ENCODE peak calls at places on chromosomes 3 and 15, in seven cellular contexts. W is CD4-positive, alpha-beta T cell; J is Panc1; R is fibroblast of lung; Z is AG10803; A is RWPE1; D is suprapubic skin. I is an unnamed sample.

GRCh38 chr3:171950373-171950772 is 89.0 kb upstream of the FNDC3B start:
- DNase-seq in A (peak), D (no peak), R (peak), Z (peak), J (no peak), W (no peak), I (no peak)

GRCh38 chr3:140532793-140533330 is 145.0 kb upstream of the TRIM42 start:
- DNase-seq in R (no peak), J (no peak), D (no peak), A (no peak), W (no peak), Z (no peak), I (no peak)

GRCh38 chr3:136659253-136659652 is 92.9 kb downstream of the STAG1 start:
- DNase-seq in R (peak), A (no peak), Z (peak), W (no peak), J (no peak), D (no peak), I (no peak)

GRCh38 chr15:28929200-28929599 is 43.4 kb downstream of the APBA2 start:
- DNase-seq in J (no peak), W (no peak), Z (no peak), R (no peak), A (no peak), D (no peak), I (no peak)

GRCh38 chr3:190427108-190427507 is 22.6 kb downstream of the TMEM207 start:
- DNase-seq in A (no peak), R (no peak), D (no peak), J (no peak), W (no peak), Z (no peak), I (no peak)

GRCh38 chr3:77134801-77135200 is 94.9 kb downstream of the ROBO2 start:
- DNase-seq in R (no peak), A (no peak), W (no peak), J (no peak), Z (no peak), D (no peak), I (no peak)

GRCh38 chr3:107206141-107206540 is 171.1 kb upstream of the CCDC54 start:
- DNase-seq in R (peak), D (no peak), A (peak), Z (peak), W (no peak), J (no peak), I (peak)

GRCh38 chr3:60274646-60275045 is 976.6 kb downstream of the FHIT start:
- DNase-seq in J (no peak), W (no peak), A (no peak), R (no peak), Z (no peak), D (no peak), I (no peak)

GRCh38 chr15:90489514-90489913 is 40.2 kb upstream of the CRTC3 start:
- DNase-seq in A (peak), W (no peak), D (no peak), R (no peak), Z (no peak), J (no peak), I (no peak)

GRCh38 chr3:28171962-28172361 is 69.5 kb upstream of the CMC1 start:
- DNase-seq in R (no peak), Z (no peak), D (no peak), A (no peak), J (no peak), W (no peak), I (no peak)

GRCh38 chr15:82307714-82308081 is 41.6 kb downstream of the GOLGA6L10 start:
- DNase-seq in W (no peak), R (no peak), A (no peak), J (no peak), Z (no peak), D (peak), I (no peak)

GRCh38 chr3:42581400-42581708 is 413 bp downstream of the SEC22C start:
- DNase-seq in J (no peak), R (no peak), D (no peak), A (no peak), Z (no peak), W (no peak), I (no peak)

DNA sequence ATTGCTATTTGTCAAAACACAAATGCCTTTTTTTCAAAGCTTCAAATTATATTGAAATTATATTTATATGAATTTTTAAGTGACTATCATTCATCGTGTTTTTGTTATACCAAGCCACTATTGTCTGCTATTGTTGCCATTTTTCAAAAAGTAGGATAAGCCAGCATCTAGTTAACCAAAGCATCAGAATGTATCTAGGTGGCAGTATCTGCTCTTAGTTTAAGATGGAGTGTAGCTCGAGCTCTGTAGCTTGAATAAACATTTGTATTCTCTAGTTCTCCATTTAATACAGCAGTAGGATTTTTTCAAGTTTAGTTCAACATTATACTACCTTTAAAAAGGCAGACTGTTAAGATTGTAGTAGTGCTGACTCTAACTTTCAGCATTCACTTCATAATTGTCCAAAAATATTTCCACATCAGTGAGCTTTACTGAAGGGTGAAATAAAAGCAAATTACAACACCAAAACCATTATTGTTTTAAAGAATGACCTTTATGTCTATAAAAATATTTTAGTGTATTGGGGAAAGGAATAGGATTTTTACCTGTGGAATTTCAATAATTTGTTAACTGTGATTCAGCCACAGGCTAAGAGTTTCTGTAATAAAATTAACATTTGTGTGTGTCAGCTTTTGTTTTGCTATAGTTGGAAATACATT is 19.6 kb upstream of the C15orf61 start:
- DNase-seq in R (peak), D (no peak), A (peak), W (no peak), J (no peak), Z (peak), I (no peak)
- TF ChIP-seq CTCF in R (peak), D (no peak), A (peak), W (peak), J (peak), Z (peak), I (no peak)

DNA sequence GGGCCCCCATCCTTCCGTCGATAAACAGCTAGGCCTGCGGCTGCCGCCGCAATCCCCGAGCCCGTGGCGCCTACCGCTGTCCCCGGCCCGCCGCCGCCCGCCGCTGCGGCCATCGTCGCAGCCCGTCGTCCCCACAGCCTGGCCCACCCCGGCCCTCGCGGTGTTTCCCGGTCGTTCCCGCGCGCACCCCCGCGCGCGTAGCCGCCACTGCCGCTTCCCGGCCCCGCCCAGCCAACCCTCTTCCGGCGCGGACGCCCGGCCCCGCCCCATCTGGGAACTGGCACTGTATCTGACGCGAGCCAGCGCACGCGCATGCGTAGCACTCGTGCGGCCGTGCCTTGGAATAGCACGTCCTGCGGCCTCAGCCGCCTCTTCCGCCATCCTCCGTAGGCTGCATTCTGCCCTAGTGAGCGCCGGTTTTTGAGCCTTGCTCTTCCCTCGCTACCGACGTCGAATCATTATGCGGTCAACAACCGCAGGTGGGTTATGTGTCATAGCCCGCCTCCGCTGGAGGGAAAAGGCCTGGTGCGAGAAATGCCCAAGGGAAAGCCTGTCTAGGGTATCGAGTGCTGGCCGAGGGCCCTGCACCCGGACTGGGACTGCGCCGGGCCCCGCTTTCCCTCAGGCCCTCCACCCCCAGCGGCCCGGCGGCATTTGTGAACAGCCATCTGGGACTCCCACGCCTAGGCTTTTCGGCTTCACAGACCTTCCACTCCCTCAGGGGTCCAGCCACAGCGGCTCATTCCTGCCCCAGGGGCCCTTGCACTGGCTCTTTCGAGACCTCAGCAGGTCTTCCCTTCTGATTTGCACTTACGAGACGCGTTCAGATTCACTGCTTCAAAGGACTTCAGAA is at the start of gene SMARCC1:
- DNase-seq in W (peak), Z (peak), A (peak), R (peak), J (peak), D (peak), I (peak)
- TF ChIP-seq CTCF in W (no peak), Z (no peak), A (no peak), R (no peak), J (no peak), D (no peak), I (no peak)

DNA sequence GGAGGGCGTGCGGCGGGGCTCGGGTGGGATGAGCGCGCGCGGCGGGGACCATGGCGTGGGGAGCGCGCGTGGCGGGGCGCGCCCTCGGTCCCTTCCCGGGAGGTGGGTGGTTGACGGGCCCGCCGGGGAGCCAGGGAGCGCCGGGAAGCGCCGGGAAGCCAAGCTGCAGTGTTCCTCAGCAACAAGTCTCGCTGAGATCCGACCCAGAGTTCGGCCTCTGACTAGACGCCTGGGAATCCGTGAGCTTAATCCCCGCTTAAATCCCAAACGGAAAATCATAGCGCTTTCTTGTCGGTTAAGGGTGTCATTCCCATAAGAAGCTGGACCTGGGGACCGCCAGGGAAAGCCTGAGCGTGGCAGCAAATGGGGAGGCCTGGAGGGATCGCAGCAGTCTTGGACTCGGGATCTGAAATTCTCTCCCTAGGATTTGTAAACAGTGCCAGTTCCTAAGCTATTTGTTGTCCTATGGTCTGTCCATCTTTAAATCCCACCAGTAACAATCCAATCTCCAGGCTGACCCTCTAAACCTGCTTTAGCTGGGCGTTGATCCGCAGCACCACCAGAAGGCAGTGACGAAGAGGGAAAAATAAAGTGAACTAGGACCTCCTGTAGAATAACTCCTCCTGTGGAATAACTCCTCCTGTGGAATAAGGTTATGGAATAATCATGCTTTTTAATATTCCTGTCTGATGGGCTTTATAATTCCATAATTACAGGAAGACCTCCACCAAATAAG is 560 bp upstream of the NEDD4 start:
- DNase-seq in J (no peak), Z (peak), A (peak), D (no peak), R (peak), W (no peak), I (no peak)
- TF ChIP-seq CTCF in J (peak), Z (peak), A (peak), D (no peak), R (peak), W (no peak), I (no peak)

DNA sequence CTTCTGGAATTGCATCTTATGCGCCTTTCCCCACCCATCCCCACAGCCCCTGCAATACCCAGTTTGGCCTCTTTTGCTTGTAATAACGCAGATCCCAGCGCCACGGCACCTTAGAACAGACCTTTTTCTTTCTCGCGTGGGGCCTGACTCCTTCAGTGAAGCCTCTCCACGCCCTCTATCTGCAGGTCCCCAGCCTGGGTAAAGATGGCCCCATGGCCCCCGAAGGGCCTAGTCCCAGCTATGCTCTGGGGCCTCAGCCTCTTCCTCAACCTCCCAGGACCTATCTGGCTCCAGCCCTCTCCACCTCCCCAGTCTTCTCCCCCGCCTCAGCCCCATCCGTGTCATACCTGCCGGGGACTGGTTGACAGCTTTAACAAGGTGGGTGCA is 594 bp downstream of the CRELD1 start:
- DNase-seq in A (no peak), R (no peak), D (peak), J (no peak), W (no peak), Z (no peak), I (no peak)
- TF ChIP-seq CTCF in A (peak), R (peak), D (peak), J (no peak), W (no peak), Z (peak), I (no peak)

DNA sequence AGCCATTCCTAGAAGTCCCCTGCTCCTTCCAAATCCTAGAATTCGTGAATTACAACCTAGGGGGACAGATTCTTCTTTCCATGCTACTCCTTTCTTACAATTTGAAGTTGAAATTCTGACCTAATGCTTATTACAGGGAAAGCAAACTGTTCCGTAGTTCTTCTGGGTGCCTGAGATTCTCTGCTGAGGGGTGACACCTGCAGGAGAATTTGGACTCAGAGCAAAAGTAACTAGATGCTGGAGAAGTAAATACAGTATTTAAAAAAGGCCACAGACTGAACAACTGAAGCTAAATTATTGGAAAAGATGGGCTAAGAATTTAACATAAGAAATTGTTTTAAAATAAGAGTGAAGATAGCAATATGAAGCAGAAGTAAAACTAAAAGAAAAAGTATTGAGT is 37.9 kb downstream of the ACAD9 start:
- DNase-seq in A (no peak), W (no peak), J (no peak), R (no peak), D (no peak), Z (peak), I (no peak)
- TF ChIP-seq CTCF in A (no peak), W (no peak), J (no peak), R (no peak), D (no peak), Z (peak), I (no peak)

GRCh38 chr3:170038434-170039110 is 777 bp downstream of the GPR160 start:
- DNase-seq in Z (no peak), W (peak), R (no peak), A (no peak), J (no peak), D (no peak), I (peak)
- TF ChIP-seq CTCF in Z (no peak), W (no peak), R (peak), A (no peak), J (no peak), D (no peak), I (no peak)